ENCODE peak calls at places on chromosome 9, in five cellular contexts. I is left ventricle myocardium superior, R is nucleus accumbens, C is EL, F is mucosa of gallbladder. P is an unnamed sample.

GRCh38 chr9:91949293-91949945 is 609 bp downstream of the ROR2 start:
- DNase-seq in F (no peak), I (peak), R (no peak), C (peak), P (no peak)

GRCh38 chr9:120868676-120869359 is 8.2 kb downstream of the PHF19 start:
- DNase-seq in C (peak), F (peak), I (peak), R (peak), P (peak)

GRCh38 chr9:109780453-109781033 is 545 bp downstream of the PALM2AKAP2 start:
- DNase-seq in I (no peak), R (no peak), C (peak), F (no peak), P (peak)

GRCh38 chr9:72294952-72295351 is 70.1 kb downstream of the ZFAND5 start:
- DNase-seq in C (peak), I (no peak), R (no peak), F (no peak), P (peak)

GRCh38 chr9:112789493-112789892 is 38.9 kb downstream of the SNX30 start:
- DNase-seq in F (no peak), I (no peak), R (no peak), C (peak), P (peak)

GRCh38 chr9:108535526-108535925 is 320.3 kb downstream of the ACTL7B start:
- DNase-seq in R (no peak), F (no peak), C (peak), I (no peak), P (no peak)

GRCh38 chr9:3431890-3432289 is 93.9 kb downstream of the RFX3 start:
- DNase-seq in F (no peak), C (no peak), I (no peak), R (no peak), P (no peak)

GRCh38 chr9:116464987-116465571 is 222.0 kb upstream of the TRIM32 start:
- DNase-seq in C (no peak), F (no peak), I (no peak), R (no peak), P (no peak)

GRCh38 chr9:91817493-91818225 is 132.4 kb downstream of the ROR2 start:
- DNase-seq in R (no peak), F (peak), I (no peak), C (peak), P (peak)

GRCh38 chr9:111330124-111330523 is at the start of gene OR2K2:
- DNase-seq in I (no peak), R (no peak), C (no peak), F (no peak), P (no peak)

GRCh38 chr9:75229605-75230332 is 141.5 kb downstream of the OSTF1 start:
- DNase-seq in R (no peak), F (peak), C (no peak), I (no peak), P (peak)

GRCh38 chr9:112486221-112487007 is at the start of gene KIAA1958:
- DNase-seq in I (peak), C (peak), F (peak), R (peak), P (peak)

GRCh38 chr9:91047529-91047928 is 245.9 kb downstream of the SYK start:
- DNase-seq in I (no peak), F (no peak), C (peak), R (no peak), P (no peak)

GRCh38 chr9:115551396-115551795 is 433.4 kb upstream of the TNC start:
- DNase-seq in F (no peak), R (no peak), I (no peak), C (peak), P (peak)

GRCh38 chr9:125700791-125701190 is 6.2 kb downstream of the MAPKAP1 start:
- DNase-seq in F (no peak), R (no peak), I (no peak), C (peak), P (peak)

GRCh38 chr9:16121593-16121992 is 568.8 kb downstream of the CCDC171 start:
- DNase-seq in C (peak), F (no peak), R (no peak), I (no peak), P (no peak)

GRCh38 chr9:14478175-14479165 is 164.5 kb upstream of the NFIB start:
- DNase-seq in I (no peak), F (no peak), C (no peak), R (no peak), P (peak)

GRCh38 chr9:82783045-82783444 is 279.9 kb downstream of the RASEF start:
- DNase-seq in F (no peak), I (no peak), C (no peak), R (no peak), P (no peak)

GRCh38 chr9:94919376-94920098 is 193.0 kb downstream of the AOPEP start:
- DNase-seq in R (no peak), C (peak), I (peak), F (no peak), P (no peak)

GRCh38 chr9:34771023-34771422 is 61.1 kb upstream of the CCL21 start:
- DNase-seq in F (no peak), C (no peak), R (no peak), I (no peak), P (no peak)

GRCh38 chr9:89953824-89954223 is 349.0 kb downstream of the GADD45G start:
- DNase-seq in I (peak), R (no peak), F (no peak), C (no peak), P (no peak)

GRCh38 chr9:95284152-95284551 is 33.4 kb downstream of the FANCC start:
- DNase-seq in F (no peak), C (peak), R (no peak), I (no peak), P (peak)

GRCh38 chr9:108663381-108663876 is 192.4 kb downstream of the ACTL7B start:
- DNase-seq in C (no peak), F (no peak), R (no peak), I (no peak), P (no peak)

GRCh38 chr9:4666042-4666699 is at the start of gene SPATA6L:
- DNase-seq in I (peak), F (peak), R (peak), C (peak), P (peak)

GRCh38 chr9:133943781-133944745 is 48.1 kb downstream of the VAV2 start:
- DNase-seq in I (peak), F (no peak), C (no peak), R (no peak), P (no peak)